ENCODE peak calls at places on chromosomes 1 and 21, in six cellular contexts. M is AML-193; T is hepatocyte; C is stimulated activated CD4-positive, alpha-beta T cell treated with anti-CD3 and anti-CD28 coated beads, Interleukin-4, amount 100 ng/mL, for 4 hours; A is kidney tubule cell; O is activated CD4-positive, alpha-beta T cell treated with anti-CD3 and anti-CD28 coated beads, Interleukin-2, amount 50 U/mL, for 48 hours. H is an unnamed sample.

GRCh38 chr1:206847337-206847834 is 18.0 kb upstream of the IL20 start:
- DNase-seq in M (no peak), T (no peak), C (no peak), A (no peak), O (no peak), H (no peak)

GRCh38 chr1:227886503-227886961 is 61.2 kb downstream of the WNT9A start:
- DNase-seq in M (no peak), T (peak), C (no peak), A (no peak), O (no peak), H (no peak)

GRCh38 chr1:221247050-221247449 is 367.8 kb downstream of the HLX start:
- DNase-seq in M (no peak), T (no peak), C (no peak), A (no peak), O (no peak), H (no peak)

GRCh38 chr1:224922404-224923164 is 6.9 kb upstream of the DNAH14 start:
- DNase-seq in M (peak), T (peak), C (no peak), A (peak), O (no peak), H (no peak)

GRCh38 chr1:192598589-192598988 is 23.0 kb downstream of the RGS1 start:
- DNase-seq in M (no peak), T (no peak), C (no peak), A (no peak), O (no peak), H (no peak)

GRCh38 chr1:68229927-68230812 is 2.2 kb downstream of the WLS start:
- DNase-seq in M (no peak), T (peak), C (no peak), A (peak), O (no peak), H (no peak)

GRCh38 chr1:191669629-191670028 is 488.6 kb upstream of the RGS18 start:
- DNase-seq in M (no peak), T (no peak), C (no peak), A (no peak), O (no peak), H (no peak)

GRCh38 chr21:42534361-42534900 is 20.8 kb downstream of the SLC37A1 start:
- DNase-seq in M (no peak), T (no peak), C (no peak), A (peak), O (no peak), H (peak)

GRCh38 chr1:3032371-3032862 is 11.2 kb downstream of the ACTRT2 start:
- DNase-seq in M (no peak), T (no peak), C (no peak), A (no peak), O (no peak), H (no peak)

GRCh38 chr1:187943606-187944403 is 1115.1 kb downstream of the PLA2G4A start:
- DNase-seq in M (no peak), T (no peak), C (no peak), A (no peak), O (no peak), H (no peak)

GRCh38 chr1:156477526-156478249 is 22.9 kb downstream of the MEF2D start:
- DNase-seq in M (no peak), T (no peak), C (no peak), A (peak), O (no peak), H (no peak)

GRCh38 chr1:54967372-54967771 is 13.1 kb upstream of the TMEM61 start:
- DNase-seq in M (no peak), T (no peak), C (no peak), A (peak), O (no peak), H (no peak)

GRCh38 chr21:41815652-41816582 is 49.1 kb upstream of the RIPK4 start:
- DNase-seq in M (no peak), T (no peak), C (no peak), A (no peak), O (no peak), H (no peak)

GRCh38 chr1:158121604-158122254 is 59.0 kb upstream of the CD1D start:
- DNase-seq in M (no peak), T (peak), C (peak), A (peak), O (peak), H (no peak)

GRCh38 chr21:15894596-15894995 is 164.8 kb downstream of the USP25 start:
- DNase-seq in M (no peak), T (no peak), C (no peak), A (peak), O (no peak), H (no peak)

GRCh38 chr1:87410771-87411170 is 82.1 kb downstream of the LMO4 start:
- DNase-seq in M (no peak), T (no peak), C (no peak), A (no peak), O (no peak), H (no peak)

GRCh38 chr21:45351061-45351460 is 53.9 kb upstream of the COL18A1 start:
- DNase-seq in M (no peak), T (no peak), C (no peak), A (no peak), O (no peak), H (peak)

GRCh38 chr1:15148975-15149374 is 4.6 kb upstream of the TMEM51 start:
- DNase-seq in M (no peak), T (no peak), C (no peak), A (no peak), O (no peak), H (no peak)

GRCh38 chr1:110240476-110241210 is 30.5 kb downstream of the KCNC4 start:
- DNase-seq in M (no peak), T (no peak), C (no peak), A (no peak), O (no peak), H (no peak)

GRCh38 chr1:44609412-44609767 is 64.9 kb downstream of the TMEM53 start:
- DNase-seq in M (no peak), T (peak), C (peak), A (peak), O (peak), H (no peak)